ENCODE peak calls at places on chromosomes 3 and 15, in eight cellular contexts. One of them, this sample, is unnamed. For H3K9me3 and H3K4me1, the result is how much of the 10 kb centered on the place peaks cover.

GRCh38 chr3:45100998-45101407 is 45.2 kb downstream of the CDCP1 start:
- DNase-seq in transverse colon: no peak
- DNase-seq in ovary: no peak
- DNase-seq in testis: no peak
- DNase-seq in breast epithelium: no peak
- DNase-seq in vagina: no peak
- DNase-seq in heart left ventricle: no peak
- DNase-seq in adrenal gland: no peak
- DNase-seq in this sample: no peak

GRCh38 chr3:115397433-115397832 is 225.9 kb upstream of the GAP43 start:
- DNase-seq in heart left ventricle: no peak
- DNase-seq in vagina: no peak
- DNase-seq in adrenal gland: no peak
- DNase-seq in testis: no peak
- DNase-seq in breast epithelium: no peak
- DNase-seq in ovary: no peak
- DNase-seq in transverse colon: no peak
- DNase-seq in this sample: no peak

GRCh38 chr15:71296032-71296686 is 180.9 kb downstream of the THSD4 start:
- DNase-seq in adrenal gland: no peak
- DNase-seq in heart left ventricle: no peak
- DNase-seq in ovary: no peak
- DNase-seq in transverse colon: peak
- DNase-seq in testis: no peak
- DNase-seq in breast epithelium: peak
- DNase-seq in vagina: no peak
- DNase-seq in this sample: no peak

GRCh38 chr3:16546186-16547004 is 32.9 kb upstream of the RFTN1 start:
- DNase-seq in heart left ventricle: peak
- DNase-seq in breast epithelium: no peak
- DNase-seq in vagina: no peak
- DNase-seq in adrenal gland: no peak
- DNase-seq in ovary: no peak
- DNase-seq in testis: no peak
- DNase-seq in transverse colon: no peak
- DNase-seq in this sample: no peak

GRCh38 chr15:68310811-68311463 is 33.4 kb downstream of the FEM1B start:
- DNase-seq in transverse colon: no peak
- DNase-seq in testis: peak
- DNase-seq in adrenal gland: peak
- DNase-seq in heart left ventricle: peak
- DNase-seq in breast epithelium: peak
- DNase-seq in ovary: no peak
- DNase-seq in vagina: peak
- DNase-seq in this sample: peak

GRCh38 chr3:2303567-2303966 is 204.9 kb downstream of the CNTN4 start:
- DNase-seq in heart left ventricle: no peak
- DNase-seq in transverse colon: no peak
- DNase-seq in ovary: no peak
- DNase-seq in adrenal gland: no peak
- DNase-seq in testis: peak
- DNase-seq in breast epithelium: no peak
- DNase-seq in vagina: no peak
- DNase-seq in this sample: no peak

GRCh38 chr3:71521021-71521352 is 62.5 kb downstream of the FOXP1 start:
- DNase-seq in heart left ventricle: no peak
- DNase-seq in transverse colon: no peak
- DNase-seq in adrenal gland: no peak
- DNase-seq in breast epithelium: no peak
- DNase-seq in ovary: no peak
- DNase-seq in vagina: no peak
- DNase-seq in testis: no peak
- DNase-seq in this sample: no peak

GRCh38 chr3:42014949-42015533 is 53.1 kb upstream of the ULK4 start:
- DNase-seq in ovary: peak
- DNase-seq in breast epithelium: no peak
- DNase-seq in testis: peak
- DNase-seq in vagina: no peak
- DNase-seq in adrenal gland: peak
- DNase-seq in transverse colon: peak
- DNase-seq in heart left ventricle: peak
- DNase-seq in this sample: peak

GRCh38 chr15:67786646-67787045 is 38.7 kb upstream of the SKOR1 start:
- DNase-seq in heart left ventricle: no peak
- DNase-seq in vagina: no peak
- DNase-seq in adrenal gland: no peak
- DNase-seq in ovary: no peak
- DNase-seq in testis: no peak
- DNase-seq in transverse colon: no peak
- DNase-seq in breast epithelium: no peak
- DNase-seq in this sample: no peak

GRCh38 chr3:157089455-157090221 is 70.3 kb downstream of the CCNL1 start:
- DNase-seq in vagina: no peak
- DNase-seq in heart left ventricle: peak
- DNase-seq in testis: peak
- DNase-seq in transverse colon: peak
- DNase-seq in ovary: no peak
- DNase-seq in adrenal gland: peak
- DNase-seq in breast epithelium: peak
- DNase-seq in this sample: peak

GRCh38 chr3:39637807-39638206 is 170.3 kb downstream of the MOBP start:
- DNase-seq in heart left ventricle: no peak
- DNase-seq in transverse colon: no peak
- DNase-seq in testis: no peak
- DNase-seq in breast epithelium: no peak
- DNase-seq in vagina: no peak
- DNase-seq in adrenal gland: no peak
- DNase-seq in ovary: no peak
- DNase-seq in this sample: no peak

GRCh38 chr15:33016405-33017024 is 178.0 kb downstream of the FMN1 start:
- DNase-seq in adrenal gland: no peak
- DNase-seq in testis: no peak
- DNase-seq in vagina: no peak
- DNase-seq in breast epithelium: no peak
- DNase-seq in transverse colon: no peak
- DNase-seq in heart left ventricle: no peak
- DNase-seq in ovary: no peak
- DNase-seq in this sample: no peak

GRCh38 chr15:70264738-70265465 is 167.2 kb upstream of the TLE3 start:
- DNase-seq in adrenal gland: no peak
- DNase-seq in testis: no peak
- DNase-seq in vagina: no peak
- DNase-seq in heart left ventricle: no peak
- DNase-seq in transverse colon: no peak
- DNase-seq in ovary: peak
- DNase-seq in breast epithelium: no peak
- DNase-seq in this sample: no peak

GRCh38 chr3:38170722-38171121 is 5.4 kb downstream of the OXSR1 start:
- DNase-seq in adrenal gland: no peak
- DNase-seq in vagina: no peak
- DNase-seq in breast epithelium: no peak
- DNase-seq in transverse colon: no peak
- DNase-seq in heart left ventricle: no peak
- DNase-seq in ovary: no peak
- DNase-seq in testis: no peak
- DNase-seq in this sample: no peak

GRCh38 chr3:99945328-99945995 is 127.8 kb downstream of the CMSS1 start:
- DNase-seq in vagina: no peak
- DNase-seq in adrenal gland: no peak
- DNase-seq in ovary: no peak
- DNase-seq in heart left ventricle: no peak
- DNase-seq in breast epithelium: peak
- DNase-seq in testis: no peak
- DNase-seq in transverse colon: no peak
- DNase-seq in this sample: no peak

GRCh38 chr3:179292440-179292839 is 30.4 kb upstream of the ZNF639 start:
- DNase-seq in adrenal gland: no peak
- DNase-seq in vagina: no peak
- DNase-seq in breast epithelium: no peak
- DNase-seq in heart left ventricle: no peak
- DNase-seq in ovary: no peak
- DNase-seq in transverse colon: no peak
- DNase-seq in testis: no peak
- DNase-seq in this sample: no peak

GRCh38 chr3:52054689-52055511 is 1.5 kb downstream of the DUSP7 start:
- DNase-seq in breast epithelium: no peak
- DNase-seq in vagina: no peak
- DNase-seq in adrenal gland: no peak
- DNase-seq in heart left ventricle: no peak
- DNase-seq in ovary: peak
- DNase-seq in testis: no peak
- DNase-seq in transverse colon: peak
- DNase-seq in this sample: peak

GRCh38 chr3:18076301-18076700 is 333.9 kb upstream of the TBC1D5 start:
- DNase-seq in breast epithelium: no peak
- DNase-seq in vagina: no peak
- DNase-seq in testis: no peak
- DNase-seq in heart left ventricle: no peak
- DNase-seq in transverse colon: no peak
- DNase-seq in adrenal gland: no peak
- DNase-seq in ovary: no peak
- DNase-seq in this sample: no peak

GRCh38 chr3:27312044-27312668 is 57.0 kb downstream of the NEK10 start:
- DNase-seq in heart left ventricle: no peak
- DNase-seq in breast epithelium: no peak
- DNase-seq in adrenal gland: no peak
- DNase-seq in testis: no peak
- DNase-seq in vagina: no peak
- DNase-seq in ovary: no peak
- DNase-seq in transverse colon: no peak
- DNase-seq in this sample: no peak

GRCh38 chr3:31523543-31523942 is 9.2 kb upstream of the STT3B start:
- DNase-seq in adrenal gland: no peak
- DNase-seq in testis: no peak
- DNase-seq in breast epithelium: no peak
- DNase-seq in ovary: no peak
- DNase-seq in heart left ventricle: no peak
- DNase-seq in vagina: no peak
- DNase-seq in transverse colon: no peak
- DNase-seq in this sample: no peak

GRCh38 chr15:76342382-76343201 is 6.0 kb downstream of the ISL2 start:
- DNase-seq in testis: peak
- DNase-seq in adrenal gland: no peak
- DNase-seq in ovary: no peak
- DNase-seq in vagina: no peak
- DNase-seq in heart left ventricle: no peak
- DNase-seq in transverse colon: peak
- DNase-seq in breast epithelium: no peak
- DNase-seq in this sample: no peak

DNA sequence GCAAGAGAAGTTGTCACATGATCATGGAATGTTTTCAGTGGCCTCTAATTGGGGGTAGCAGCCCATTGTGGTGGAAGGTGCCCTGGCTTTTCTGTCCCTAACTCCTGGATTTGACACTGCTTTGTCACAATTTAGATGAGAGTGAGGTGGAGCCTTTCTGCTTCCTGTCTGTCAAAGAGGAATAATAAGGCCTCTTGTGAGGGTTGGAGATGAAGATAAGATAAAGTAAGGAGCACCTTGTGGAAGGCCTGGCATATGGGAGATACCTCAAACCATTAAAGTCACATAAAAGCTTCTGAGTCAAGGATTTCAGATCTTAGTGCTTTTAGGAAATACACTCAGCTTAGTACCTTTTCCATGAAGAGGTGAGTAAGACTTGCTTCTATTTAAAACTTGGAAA is 172.6 kb upstream of the FAM3D start:
- DNase-seq in ovary: no peak
- DNase-seq in vagina: no peak
- DNase-seq in transverse colon: no peak
- DNase-seq in adrenal gland: no peak
- DNase-seq in heart left ventricle: no peak
- DNase-seq in breast epithelium: no peak
- DNase-seq in testis: no peak
- DNase-seq in this sample: no peak
- H3K9me3 ChIP-seq in ovary: under half
- H3K9me3 ChIP-seq in vagina: under half
- H3K9me3 ChIP-seq in transverse colon: under half
- H3K9me3 ChIP-seq in adrenal gland: under half
- H3K9me3 ChIP-seq in heart left ventricle: under half
- H3K9me3 ChIP-seq in breast epithelium: under half
- H3K9me3 ChIP-seq in testis: under half
- H3K9me3 ChIP-seq in this sample: under half

GRCh38 chr3:8371085-8371551 is 130.5 kb upstream of the LMCD1 start:
- DNase-seq in vagina: no peak
- DNase-seq in transverse colon: no peak
- DNase-seq in adrenal gland: peak
- DNase-seq in testis: no peak
- DNase-seq in ovary: no peak
- DNase-seq in breast epithelium: no peak
- DNase-seq in heart left ventricle: no peak
- DNase-seq in this sample: no peak
- TF ChIP-seq POLR2A in vagina: no peak
- TF ChIP-seq POLR2A in transverse colon: no peak
- TF ChIP-seq POLR2A in adrenal gland: no peak
- TF ChIP-seq POLR2A in testis: no peak
- TF ChIP-seq POLR2A in ovary: no peak
- TF ChIP-seq POLR2A in breast epithelium: no peak
- TF ChIP-seq POLR2A in heart left ventricle: no peak
- TF ChIP-seq POLR2A in this sample: no peak

GRCh38 chr3:7306900-7307299 is 446.0 kb downstream of the GRM7 start:
- DNase-seq in adrenal gland: no peak
- DNase-seq in testis: no peak
- DNase-seq in breast epithelium: no peak
- DNase-seq in transverse colon: no peak
- DNase-seq in vagina: no peak
- DNase-seq in heart left ventricle: no peak
- DNase-seq in ovary: no peak
- DNase-seq in this sample: no peak
- H3K4me1 ChIP-seq in adrenal gland: under half
- H3K4me1 ChIP-seq in testis: under half
- H3K4me1 ChIP-seq in breast epithelium: under half
- H3K4me1 ChIP-seq in transverse colon: under half
- H3K4me1 ChIP-seq in vagina: under half
- H3K4me1 ChIP-seq in heart left ventricle: under half
- H3K4me1 ChIP-seq in ovary: under half
- H3K4me1 ChIP-seq in this sample: under half

GRCh38 chr3:125073506-125073905 is 17.7 kb upstream of the HEG1 start:
- DNase-seq in vagina: no peak
- DNase-seq in ovary: no peak
- DNase-seq in heart left ventricle: no peak
- DNase-seq in breast epithelium: no peak
- DNase-seq in adrenal gland: no peak
- DNase-seq in transverse colon: no peak
- DNase-seq in testis: no peak
- DNase-seq in this sample: no peak

GRCh38 chr3:125072749-125073404 is 17.1 kb upstream of the HEG1 start:
- DNase-seq in testis: no peak
- DNase-seq in vagina: no peak
- DNase-seq in breast epithelium: no peak
- DNase-seq in heart left ventricle: no peak
- DNase-seq in adrenal gland: no peak
- DNase-seq in ovary: no peak
- DNase-seq in transverse colon: no peak
- DNase-seq in this sample: no peak

GRCh38 chr3:125069968-125070745 is 14.4 kb upstream of the HEG1 start:
- DNase-seq in adrenal gland: no peak
- DNase-seq in breast epithelium: no peak
- DNase-seq in vagina: no peak
- DNase-seq in heart left ventricle: no peak
- DNase-seq in testis: no peak
- DNase-seq in transverse colon: no peak
- DNase-seq in ovary: no peak
- DNase-seq in this sample: no peak

GRCh38 chr3:125069452-125069851 is 13.7 kb upstream of the HEG1 start:
- DNase-seq in transverse colon: no peak
- DNase-seq in vagina: no peak
- DNase-seq in testis: no peak
- DNase-seq in breast epithelium: no peak
- DNase-seq in heart left ventricle: no peak
- DNase-seq in adrenal gland: no peak
- DNase-seq in ovary: no peak
- DNase-seq in this sample: no peak

GRCh38 chr3:125072310-125072709 is 16.5 kb upstream of the HEG1 start:
- DNase-seq in ovary: no peak
- DNase-seq in testis: no peak
- DNase-seq in breast epithelium: no peak
- DNase-seq in transverse colon: no peak
- DNase-seq in adrenal gland: no peak
- DNase-seq in heart left ventricle: no peak
- DNase-seq in vagina: no peak
- DNase-seq in this sample: no peak
- H3K9me3 ChIP-seq in ovary: under half
- H3K9me3 ChIP-seq in testis: under half
- H3K9me3 ChIP-seq in breast epithelium: under half
- H3K9me3 ChIP-seq in transverse colon: under half
- H3K9me3 ChIP-seq in adrenal gland: under half
- H3K9me3 ChIP-seq in heart left ventricle: under half
- H3K9me3 ChIP-seq in vagina: under half
- H3K9me3 ChIP-seq in this sample: under half